ENCODE peak calls at places on chromosome 19, in ten cellular contexts. U, B, E, D, P, L, F, M, S and A are unnamed samples.
A peak's percentile ranks its signal among the peaks of the same experiment; 100 is the strongest.

GRCh38 chr19:56504581-56504980 is 3.1 kb upstream of the ZNF471 start:
- DNase-seq in U (no peak), B (no peak), E (no peak), D (no peak), P (no peak), L (no peak), F (peak; percentile 48), M (no peak), S (no peak), A (no peak)

GRCh38 chr19:38617764-38618589 is at the start of gene MAP4K1:
- DNase-seq in U (peak; percentile 37), B (peak; percentile 68), E (no peak), D (peak; percentile 86), P (peak; percentile 20), L (no peak), F (peak; percentile 39), M (no peak), S (no peak), A (no peak)

GRCh38 chr19:6092329-6093286 is 17.7 kb downstream of the RFX2 start:
- DNase-seq in U (peak; percentile 84), B (no peak), E (peak; percentile 39), D (peak; percentile 93), P (peak; percentile 58), L (peak; percentile 68), F (peak; percentile 98), M (peak; percentile 91), S (peak; percentile 61), A (peak; percentile 83)

GRCh38 chr19:33296473-33297060 is 5.8 kb downstream of the CEBPA start:
- DNase-seq in U (no peak), B (no peak), E (no peak), D (no peak), P (no peak), L (peak; percentile 45), F (no peak), M (no peak), S (no peak), A (peak; percentile 53)

GRCh38 chr19:15418112-15418587 is 638 bp downstream of the AKAP8L start:
- DNase-seq in U (no peak), B (no peak), E (no peak), D (no peak), P (peak; percentile 39), L (peak; percentile 52), F (peak; percentile 8), M (no peak), S (no peak), A (no peak)

GRCh38 chr19:52566588-52566987 is 3.5 kb upstream of the ZNF701 start:
- DNase-seq in U (no peak), B (no peak), E (no peak), D (no peak), P (no peak), L (no peak), F (peak; percentile 93), M (no peak), S (no peak), A (no peak)

GRCh38 chr19:10155834-10156233 is 36.1 kb upstream of the EIF3G start:
- DNase-seq in U (no peak), B (no peak), E (no peak), D (peak; percentile 10), P (no peak), L (no peak), F (peak; percentile 36), M (no peak), S (no peak), A (peak; percentile 37)

GRCh38 chr19:15285896-15286591 is 46.3 kb downstream of the BRD4 start:
- DNase-seq in U (no peak), B (no peak), E (no peak), D (no peak), P (peak; percentile 32), L (no peak), F (no peak), M (no peak), S (no peak), A (no peak)

GRCh38 chr19:36528921-36529518 is 949 bp upstream of the ZNF260 start:
- DNase-seq in U (no peak), B (no peak), E (no peak), D (no peak), P (peak; percentile 48), L (no peak), F (no peak), M (no peak), S (no peak), A (peak; percentile 55)

GRCh38 chr19:36524617-36525016 is 3.5 kb downstream of the ZNF260 start:
- DNase-seq in U (no peak), B (no peak), E (no peak), D (no peak), P (no peak), L (no peak), F (no peak), M (no peak), S (no peak), A (no peak)

GRCh38 chr19:36528194-36528920 is at the start of gene ZNF260:
- DNase-seq in U (peak; percentile 98), B (peak; percentile 92), E (peak; percentile 92), D (peak; percentile 98), P (peak; percentile 98), L (peak; percentile 98), F (peak; percentile 93), M (peak; percentile 90), S (peak; percentile 95), A (peak; percentile 95)

GRCh38 chr19:36527873-36528193 is 238 bp downstream of the ZNF260 start:
- DNase-seq in U (no peak), B (no peak), E (no peak), D (no peak), P (no peak), L (no peak), F (no peak), M (no peak), S (no peak), A (no peak)

DNA sequence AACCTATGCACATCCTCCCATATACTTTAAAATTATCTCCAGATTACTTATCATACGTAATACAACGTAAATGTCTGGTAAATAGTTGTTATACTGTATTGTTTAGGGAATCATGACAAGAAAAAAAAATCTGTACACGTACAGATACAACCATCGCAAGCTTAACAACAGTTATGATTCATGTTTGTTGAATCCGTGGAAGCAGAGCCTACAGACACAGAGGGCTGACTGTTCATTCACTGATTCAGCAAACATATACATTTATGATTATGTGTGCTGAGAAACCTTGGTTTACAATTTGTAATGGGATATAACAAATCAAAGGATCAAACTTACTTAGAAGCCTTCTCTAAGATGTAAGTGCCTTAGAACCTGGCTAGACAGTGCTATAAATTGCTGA is 1.5 kb downstream of the ZNF260 start:
- DNase-seq in U (no peak), B (no peak), E (no peak), D (no peak), P (no peak), L (no peak), F (peak; percentile 30), M (no peak), S (no peak), A (no peak)
- H3K4me3 ChIP-seq in U (peak overlapping the region; percentile 73), B (no peak overlapping the region), E (no peak overlapping the region), D (no peak overlapping the region), P (peak overlapping the region; percentile 92), L (no peak overlapping the region), F (no peak overlapping the region), M (no peak overlapping the region), S (no peak overlapping the region), A (no peak overlapping the region)

DNA sequence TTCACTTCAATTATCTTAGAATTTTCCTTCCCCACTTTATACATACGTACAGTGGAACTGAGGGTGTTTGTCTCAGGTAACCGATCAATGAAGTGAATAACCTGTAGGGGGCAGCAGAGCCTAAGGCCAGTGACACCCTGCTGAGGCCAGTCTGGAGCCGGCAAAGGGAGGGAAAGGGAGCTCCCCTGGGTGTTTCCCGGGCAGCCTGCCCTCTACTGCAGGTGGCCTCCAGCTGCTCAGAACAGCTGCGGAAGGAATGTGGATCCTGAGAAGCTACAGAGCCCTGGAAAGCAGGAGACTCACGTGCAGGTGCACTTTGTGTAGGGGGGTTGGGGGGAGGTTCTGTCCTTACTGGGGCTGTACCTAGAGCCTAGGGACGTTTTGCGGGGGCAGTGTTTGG is 832 bp upstream of the ZNF491 start:
- DNase-seq in U (peak; percentile 85), B (peak; percentile 85), E (peak; percentile 67), D (peak; percentile 87), P (peak; percentile 88), L (peak; percentile 90), F (peak; percentile 79), M (peak; percentile 54), S (peak; percentile 91), A (peak; percentile 78)
- H3K27me3 ChIP-seq in U (no peaks in the 10 kb centered on the region), B (no peaks in the 10 kb centered on the region), E (no peaks in the 10 kb centered on the region), D (no peaks in the 10 kb centered on the region), P (peaks cover 47% of the 10 kb centered on the region), L (no peaks in the 10 kb centered on the region), F (no peaks in the 10 kb centered on the region), M (no peaks in the 10 kb centered on the region), S (no peaks in the 10 kb centered on the region), A (peaks cover 6% of the 10 kb centered on the region)

GRCh38 chr19:49348305-49349188 is 13.3 kb downstream of the CD37 start:
- DNase-seq in U (no peak), B (no peak), E (no peak), D (no peak), P (no peak), L (no peak), F (no peak), M (no peak), S (no peak), A (peak; percentile 33)

GRCh38 chr19:49349567-49349966 is 12.6 kb downstream of the TEAD2 start:
- DNase-seq in U (no peak), B (no peak), E (no peak), D (no peak), P (no peak), L (no peak), F (no peak), M (no peak), S (no peak), A (no peak)

GRCh38 chr19:49347835-49348234 is 12.6 kb downstream of the CD37 start:
- DNase-seq in U (no peak), B (no peak), E (no peak), D (no peak), P (peak; percentile 72), L (no peak), F (peak; percentile 73), M (no peak), S (peak; percentile 48), A (peak; percentile 89)

GRCh38 chr19:49344516-49345423 is 9.6 kb downstream of the CD37 start:
- DNase-seq in U (no peak), B (no peak), E (no peak), D (peak; percentile 24), P (peak; percentile 39), L (no peak), F (no peak), M (no peak), S (no peak), A (no peak)

DNA sequence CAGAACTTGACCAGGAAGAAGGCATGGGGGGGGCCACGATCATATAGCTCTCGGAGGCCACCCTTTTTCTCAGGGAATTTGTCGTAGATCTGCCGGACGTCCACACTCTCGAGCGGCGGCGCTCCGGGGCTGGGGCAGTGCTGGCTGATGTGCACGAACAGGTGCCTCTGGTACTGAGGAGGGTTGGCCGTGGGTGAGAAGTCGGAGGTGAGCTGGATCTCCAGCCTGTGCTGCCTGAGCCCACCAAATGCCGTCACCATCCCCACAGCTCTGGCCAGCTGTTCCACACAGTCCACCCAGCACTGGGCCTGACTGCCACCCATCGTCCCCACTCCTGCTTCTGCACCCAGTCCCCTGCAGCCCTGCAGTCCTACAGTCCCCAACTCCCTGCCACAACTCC is 12.0 kb downstream of the CD37 start:
- DNase-seq in U (no peak), B (no peak), E (no peak), D (no peak), P (no peak), L (no peak), F (no peak), M (no peak), S (no peak), A (peak; percentile 31)
- H3K36me3 ChIP-seq in U (peaks cover 100% of the 10 kb centered on the region), B (no peaks in the 10 kb centered on the region), E (peaks cover 85% of the 10 kb centered on the region), D (no peaks in the 10 kb centered on the region), P (peaks cover 13% of the 10 kb centered on the region), L (no peaks in the 10 kb centered on the region), F (peaks cover 13% of the 10 kb centered on the region), M (peaks cover 74% of the 10 kb centered on the region), S (no peaks in the 10 kb centered on the region), A (peaks cover 55% of the 10 kb centered on the region)

GRCh38 chr19:28425431-28425931 is 787.5 kb downstream of the UQCRFS1 start:
- DNase-seq in U (no peak), B (no peak), E (no peak), D (no peak), P (no peak), L (no peak), F (peak; percentile 29), M (no peak), S (no peak), A (no peak)
- H3K4me3 ChIP-seq in U (no peak overlapping the region), B (no peak overlapping the region), E (no peak overlapping the region), D (no peak overlapping the region), P (no peak overlapping the region), L (no peak overlapping the region), F (no peak overlapping the region), M (no peak overlapping the region), S (no peak overlapping the region), A (no peak overlapping the region)